ENCODE peak calls at places on chromosomes 7 and 10, in six cellular contexts. Z is brain pericyte; E is H54; K is PC-3; M is activated CD4-positive, alpha-beta T cell treated with anti-CD3 and anti-CD28 coated beads, Interleukin-2, amount 50 U/mL, for 4 hours; Q is stimulated activated CD4-positive, alpha-beta T cell treated with anti-CD3 and anti-CD28 coated beads, Interleukin-2, amount 100 ng/mL, for 48 hours. I is an unnamed sample.

GRCh38 chr7:119935418-119936025 is 337.5 kb upstream of the KCND2 start:
- DNase-seq in Z (peak; percentile 16), E (no peak), K (peak; percentile 60), M (no peak), Q (no peak), I (no peak)

GRCh38 chr10:1123198-1123597 is 67.0 kb downstream of the WDR37 start:
- DNase-seq in Z (no peak), E (no peak), K (no peak), M (no peak), Q (no peak), I (no peak)

GRCh38 chr10:114359041-114359952 is 45.0 kb downstream of the AFAP1L2 start:
- DNase-seq in Z (peak; percentile 86), E (no peak), K (peak; percentile 56), M (no peak), Q (no peak), I (no peak)

GRCh38 chr7:99244942-99245341 is 27.7 kb upstream of the MYH16 start:
- DNase-seq in Z (no peak), E (peak; percentile 67), K (peak; percentile 76), M (no peak), Q (no peak), I (peak; percentile 3)

GRCh38 chr10:82267465-82267864 is 392.5 kb downstream of the NRG3 start:
- DNase-seq in Z (no peak), E (no peak), K (no peak), M (no peak), Q (no peak), I (no peak)

GRCh38 chr10:89633484-89633883 is 11.6 kb downstream of the PANK1 start:
- DNase-seq in Z (no peak), E (no peak), K (peak; percentile 67), M (no peak), Q (no peak), I (no peak)

GRCh38 chr7:28922618-28923331 is 35.4 kb downstream of the TRIL start:
- DNase-seq in Z (peak; percentile 26), E (peak; percentile 36), K (peak; percentile 83), M (peak; percentile 54), Q (peak; percentile 50), I (no peak)

GRCh38 chr7:117019786-117020604 is 66.7 kb downstream of the ST7 start:
- DNase-seq in Z (peak; percentile 84), E (no peak), K (peak; percentile 59), M (no peak), Q (no peak), I (no peak)

GRCh38 chr10:79018591-79019011 is 50.2 kb upstream of the ZMIZ1 start:
- DNase-seq in Z (no peak), E (no peak), K (no peak), M (no peak), Q (no peak), I (no peak)

GRCh38 chr7:66100408-66101050 is 14.1 kb upstream of the CRCP start:
- DNase-seq in Z (no peak), E (no peak), K (no peak), M (no peak), Q (no peak), I (no peak)

GRCh38 chr10:113473851-113474250 is 79.0 kb upstream of the HABP2 start:
- DNase-seq in Z (no peak), E (no peak), K (peak; percentile 46), M (no peak), Q (no peak), I (no peak)

GRCh38 chr10:16756561-16757221 is 60.5 kb downstream of the RSU1 start:
- DNase-seq in Z (no peak), E (no peak), K (no peak), M (no peak), Q (no peak), I (no peak)